ENCODE peak calls at places on chromosome 20, in four cellular contexts. One of them, this sample, is unnamed.

GRCh38 chr20:37239026-37239451 is 22.6 kb downstream of the GHRH start:
- DNase-seq in astrocyte: peak; percentile 67
- DNase-seq in heart left ventricle: no peak
- DNase-seq in DND-41: no peak
- DNase-seq in this sample: no peak

GRCh38 chr20:58213112-58213511 is 15.3 kb downstream of the ANKRD60 start:
- DNase-seq in astrocyte: no peak
- DNase-seq in heart left ventricle: no peak
- DNase-seq in DND-41: no peak
- DNase-seq in this sample: no peak

GRCh38 chr20:62602550-62602949 is 39.8 kb upstream of the SLCO4A1 start:
- DNase-seq in astrocyte: no peak
- DNase-seq in heart left ventricle: peak; percentile 48
- DNase-seq in DND-41: peak; percentile 20
- DNase-seq in this sample: peak; percentile 18

GRCh38 chr20:58888521-58889333 is 36.2 kb downstream of the GNAS start:
- DNase-seq in astrocyte: peak; percentile 60
- DNase-seq in heart left ventricle: peak; percentile 82
- DNase-seq in DND-41: peak; percentile 83
- DNase-seq in this sample: peak; percentile 75

GRCh38 chr20:32007787-32008616 is 2.2 kb upstream of the CCM2L start:
- DNase-seq in astrocyte: no peak
- DNase-seq in heart left ventricle: peak; percentile 88
- DNase-seq in DND-41: no peak
- DNase-seq in this sample: no peak

GRCh38 chr20:64233725-64234124 is 21.8 kb upstream of the PCMTD2 start:
- DNase-seq in astrocyte: no peak
- DNase-seq in heart left ventricle: peak; percentile 95
- DNase-seq in DND-41: no peak
- DNase-seq in this sample: no peak

GRCh38 chr20:9156529-9157280 is 87.8 kb downstream of the PLCB4 start:
- DNase-seq in astrocyte: no peak
- DNase-seq in heart left ventricle: no peak
- DNase-seq in DND-41: no peak
- DNase-seq in this sample: no peak

GRCh38 chr20:483791-484644 is 21.7 kb upstream of the TBC1D20 start:
- DNase-seq in astrocyte: no peak
- DNase-seq in heart left ventricle: peak; percentile 59
- DNase-seq in DND-41: no peak
- DNase-seq in this sample: no peak

GRCh38 chr20:48771542-48771941 is 56.3 kb downstream of the PREX1 start:
- DNase-seq in astrocyte: peak; percentile 56
- DNase-seq in heart left ventricle: no peak
- DNase-seq in DND-41: no peak
- DNase-seq in this sample: no peak

GRCh38 chr20:60040471-60041162 is 82.4 kb downstream of the CDH26 start:
- DNase-seq in astrocyte: no peak
- DNase-seq in heart left ventricle: no peak
- DNase-seq in DND-41: no peak
- DNase-seq in this sample: no peak

GRCh38 chr20:63663332-63664066 is 5.4 kb downstream of the RTEL1 start:
- DNase-seq in astrocyte: no peak
- DNase-seq in heart left ventricle: no peak
- DNase-seq in DND-41: no peak
- DNase-seq in this sample: no peak

GRCh38 chr20:7851031-7851490 is 89.2 kb downstream of the HAO1 start:
- DNase-seq in astrocyte: peak; percentile 35
- DNase-seq in heart left ventricle: no peak
- DNase-seq in DND-41: no peak
- DNase-seq in this sample: no peak

GRCh38 chr20:49901588-49901987 is 13.7 kb downstream of the SPATA2 start:
- DNase-seq in astrocyte: no peak
- DNase-seq in heart left ventricle: no peak
- DNase-seq in DND-41: no peak
- DNase-seq in this sample: no peak

GRCh38 chr20:62306440-62307187 is 3.8 kb downstream of the ADRM1 start:
- DNase-seq in astrocyte: no peak
- DNase-seq in heart left ventricle: no peak
- DNase-seq in DND-41: no peak
- DNase-seq in this sample: no peak

GRCh38 chr20:54063998-54064676 is 6.3 kb downstream of the BCAS1 start:
- DNase-seq in astrocyte: no peak
- DNase-seq in heart left ventricle: no peak
- DNase-seq in DND-41: peak; percentile 10
- DNase-seq in this sample: peak; percentile 72
- H3K4me1 ChIP-seq in astrocyte: peaks cover 17% of the 10 kb centered on the region
- H3K4me1 ChIP-seq in heart left ventricle: no peaks in the 10 kb centered on the region
- H3K4me1 ChIP-seq in DND-41: no peaks in the 10 kb centered on the region
- H3K4me1 ChIP-seq in this sample: no peaks in the 10 kb centered on the region

GRCh38 chr20:22582960-22583772 is 1.2 kb downstream of the FOXA2 start:
- DNase-seq in astrocyte: no peak
- DNase-seq in heart left ventricle: no peak
- DNase-seq in DND-41: no peak
- DNase-seq in this sample: no peak
- H3K4me3 ChIP-seq in astrocyte: no peak overlapping the region
- H3K4me3 ChIP-seq in heart left ventricle: peak overlapping the region; percentile 15
- H3K4me3 ChIP-seq in DND-41: no peak overlapping the region
- H3K4me3 ChIP-seq in this sample: no peak overlapping the region

GRCh38 chr20:22770240-22770800 is 185.9 kb upstream of the FOXA2 start:
- DNase-seq in astrocyte: no peak
- DNase-seq in heart left ventricle: no peak
- DNase-seq in DND-41: no peak
- DNase-seq in this sample: no peak

GRCh38 chr20:22768266-22768665 is 183.9 kb upstream of the FOXA2 start:
- DNase-seq in astrocyte: no peak
- DNase-seq in heart left ventricle: no peak
- DNase-seq in DND-41: no peak
- DNase-seq in this sample: no peak

GRCh38 chr20:22771706-22772105 is 187.3 kb upstream of the FOXA2 start:
- DNase-seq in astrocyte: no peak
- DNase-seq in heart left ventricle: no peak
- DNase-seq in DND-41: no peak
- DNase-seq in this sample: no peak

GRCh38 chr20:22773326-22773725 is 189.0 kb upstream of the FOXA2 start:
- DNase-seq in astrocyte: no peak
- DNase-seq in heart left ventricle: no peak
- DNase-seq in DND-41: no peak
- DNase-seq in this sample: no peak

DNA sequence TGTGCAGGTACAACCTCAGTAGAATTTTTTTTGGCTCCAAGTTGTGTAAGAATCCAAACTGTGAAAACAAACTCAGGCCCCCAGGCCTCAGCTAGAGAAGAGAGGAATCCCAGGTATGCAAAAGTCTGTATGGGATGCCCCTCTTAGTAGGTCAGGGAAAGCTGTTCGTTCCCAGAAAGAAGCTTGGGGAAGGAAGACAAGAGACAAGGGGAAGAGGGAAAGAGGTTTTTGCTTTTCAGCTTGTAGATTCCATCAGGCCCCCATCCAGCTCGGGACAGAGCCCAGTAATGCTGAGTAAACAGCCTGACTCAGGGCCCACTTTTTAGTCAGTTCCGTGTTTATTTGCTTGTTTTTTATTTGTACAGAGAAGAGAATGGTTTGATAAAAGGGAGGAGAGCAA is 184.4 kb upstream of the FOXA2 start:
- DNase-seq in astrocyte: no peak
- DNase-seq in heart left ventricle: no peak
- DNase-seq in DND-41: no peak
- DNase-seq in this sample: no peak
- H3K27ac ChIP-seq in astrocyte: no peak overlapping the region
- H3K27ac ChIP-seq in heart left ventricle: no peak overlapping the region
- H3K27ac ChIP-seq in DND-41: no peak overlapping the region
- H3K27ac ChIP-seq in this sample: no peak overlapping the region

DNA sequence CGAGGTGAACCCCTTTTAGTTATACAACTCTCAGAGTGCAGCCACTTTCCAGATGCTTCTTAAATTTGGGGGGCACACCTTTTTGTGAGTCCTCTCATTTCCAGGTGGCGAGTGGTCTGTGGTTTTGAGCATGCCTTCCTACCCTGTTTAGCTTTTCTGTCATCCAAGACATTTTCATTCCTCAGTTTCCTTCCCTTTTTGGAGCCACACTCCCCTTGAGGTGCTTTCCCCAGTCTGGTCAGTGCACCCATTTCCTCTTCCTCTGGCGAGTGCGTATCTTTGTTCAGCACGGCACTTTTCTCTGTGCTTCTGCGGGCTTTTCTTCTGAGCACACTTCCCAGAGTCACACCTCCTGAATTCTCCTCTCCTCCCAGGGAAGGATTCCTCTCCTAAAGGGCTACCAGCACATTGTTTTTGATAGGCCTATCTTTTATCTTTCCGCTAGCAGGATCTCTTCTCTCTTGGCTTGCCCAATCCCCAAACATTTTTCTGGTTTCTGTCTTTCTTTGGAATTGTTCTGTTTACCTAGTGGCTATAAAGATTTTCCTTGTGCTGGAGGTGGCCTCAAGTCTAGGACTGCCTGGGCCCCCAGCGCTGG is 1.4 kb downstream of the PHF20 start:
- DNase-seq in astrocyte: peak; percentile 33
- DNase-seq in heart left ventricle: no peak
- DNase-seq in DND-41: peak; percentile 39
- DNase-seq in this sample: peak; percentile 63
- H3K4me1 ChIP-seq in astrocyte: peaks cover 21% of the 10 kb centered on the region
- H3K4me1 ChIP-seq in heart left ventricle: peaks cover 11% of the 10 kb centered on the region
- H3K4me1 ChIP-seq in DND-41: peaks cover 65% of the 10 kb centered on the region
- H3K4me1 ChIP-seq in this sample: peaks cover 86% of the 10 kb centered on the region

GRCh38 chr20:21395666-21396044 is 1.7 kb downstream of the NKX2-4 start:
- DNase-seq in astrocyte: no peak
- DNase-seq in heart left ventricle: no peak
- DNase-seq in DND-41: no peak
- DNase-seq in this sample: peak; percentile 77
- H3K4me3 ChIP-seq in astrocyte: no peak overlapping the region
- H3K4me3 ChIP-seq in heart left ventricle: peak overlapping the region; percentile 35
- H3K4me3 ChIP-seq in DND-41: no peak overlapping the region
- H3K4me3 ChIP-seq in this sample: no peak overlapping the region

GRCh38 chr20:19120011-19120410 is 92.4 kb upstream of the SLC24A3 start:
- DNase-seq in astrocyte: no peak
- DNase-seq in heart left ventricle: no peak
- DNase-seq in DND-41: no peak
- DNase-seq in this sample: no peak

GRCh38 chr20:19121463-19121862 is 91.0 kb upstream of the SLC24A3 start:
- DNase-seq in astrocyte: no peak
- DNase-seq in heart left ventricle: no peak
- DNase-seq in DND-41: no peak
- DNase-seq in this sample: no peak

GRCh38 chr20:19122395-19122794 is 90.0 kb upstream of the SLC24A3 start:
- DNase-seq in astrocyte: no peak
- DNase-seq in heart left ventricle: no peak
- DNase-seq in DND-41: no peak
- DNase-seq in this sample: no peak

GRCh38 chr20:19120569-19120968 is 91.9 kb upstream of the SLC24A3 start:
- DNase-seq in astrocyte: no peak
- DNase-seq in heart left ventricle: no peak
- DNase-seq in DND-41: no peak
- DNase-seq in this sample: no peak

DNA sequence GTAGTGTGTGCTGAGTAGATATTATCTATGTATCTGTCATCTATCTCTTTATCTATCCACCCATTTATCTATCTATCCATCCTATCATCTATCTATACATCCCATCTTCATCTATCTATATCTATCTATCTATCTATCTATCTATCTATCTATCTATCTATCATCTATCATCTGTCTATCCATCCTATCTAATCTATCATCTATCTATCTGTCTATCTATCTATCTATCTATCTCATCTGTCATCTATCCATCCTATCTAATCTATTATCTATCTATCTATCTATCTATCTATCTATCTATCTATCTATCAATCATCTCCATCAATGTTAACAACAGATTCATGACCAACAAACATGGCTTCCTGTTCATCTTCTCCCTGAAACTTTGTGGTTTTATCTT is 90.5 kb upstream of the SLC24A3 start:
- DNase-seq in astrocyte: no peak
- DNase-seq in heart left ventricle: no peak
- DNase-seq in DND-41: no peak
- DNase-seq in this sample: no peak
- H3K27ac ChIP-seq in astrocyte: no peak overlapping the region
- H3K27ac ChIP-seq in heart left ventricle: no peak overlapping the region
- H3K27ac ChIP-seq in DND-41: no peak overlapping the region
- H3K27ac ChIP-seq in this sample: no peak overlapping the region

DNA sequence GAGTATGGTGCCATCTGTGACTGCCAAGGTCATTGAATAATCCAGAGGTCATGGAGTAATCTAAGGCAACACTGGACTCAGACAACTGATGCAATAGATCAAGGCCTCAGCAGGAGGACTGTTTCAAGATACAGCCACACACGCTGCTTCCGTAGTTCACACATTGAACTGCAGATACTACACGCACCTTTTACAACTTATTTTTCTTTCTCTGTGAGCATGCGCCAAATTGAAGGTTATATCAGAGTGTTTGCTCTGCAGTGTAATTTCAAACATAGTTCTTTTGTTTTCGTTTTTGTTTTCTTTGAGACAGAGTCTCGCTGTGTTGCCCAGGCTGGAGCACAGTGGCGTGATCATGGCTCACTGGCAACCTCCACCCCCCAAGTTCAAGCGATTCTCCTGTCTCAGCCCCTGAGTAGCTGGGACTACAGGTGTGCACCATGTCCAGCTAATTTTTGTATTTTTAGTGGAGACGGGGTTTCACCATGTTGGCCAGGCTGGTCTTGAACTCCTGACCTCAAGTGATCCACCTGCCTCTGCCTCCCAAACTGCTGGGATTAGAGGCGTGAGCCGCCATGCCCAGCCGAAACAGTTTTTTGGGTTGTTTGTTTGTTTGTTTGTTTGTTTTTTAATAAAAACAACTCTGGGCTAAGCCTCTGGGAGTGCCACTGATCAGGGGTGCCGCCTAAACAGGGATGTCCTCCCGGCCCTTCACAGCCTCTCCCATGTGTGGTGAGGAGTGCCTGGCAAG is 96.6 kb upstream of the NAA20 start:
- DNase-seq in astrocyte: no peak
- DNase-seq in heart left ventricle: no peak
- DNase-seq in DND-41: no peak
- DNase-seq in this sample: no peak
- H3K4me1 ChIP-seq in astrocyte: no peaks in the 10 kb centered on the region
- H3K4me1 ChIP-seq in heart left ventricle: peaks cover 7% of the 10 kb centered on the region
- H3K4me1 ChIP-seq in DND-41: no peaks in the 10 kb centered on the region
- H3K4me1 ChIP-seq in this sample: no peaks in the 10 kb centered on the region

GRCh38 chr20:3405139-3405538 is 2.3 kb downstream of the DNAAF9 start:
- DNase-seq in astrocyte: no peak
- DNase-seq in heart left ventricle: no peak
- DNase-seq in DND-41: no peak
- DNase-seq in this sample: no peak
- H3K4me3 ChIP-seq in astrocyte: no peak overlapping the region
- H3K4me3 ChIP-seq in heart left ventricle: no peak overlapping the region
- H3K4me3 ChIP-seq in DND-41: no peak overlapping the region
- H3K4me3 ChIP-seq in this sample: no peak overlapping the region

DNA sequence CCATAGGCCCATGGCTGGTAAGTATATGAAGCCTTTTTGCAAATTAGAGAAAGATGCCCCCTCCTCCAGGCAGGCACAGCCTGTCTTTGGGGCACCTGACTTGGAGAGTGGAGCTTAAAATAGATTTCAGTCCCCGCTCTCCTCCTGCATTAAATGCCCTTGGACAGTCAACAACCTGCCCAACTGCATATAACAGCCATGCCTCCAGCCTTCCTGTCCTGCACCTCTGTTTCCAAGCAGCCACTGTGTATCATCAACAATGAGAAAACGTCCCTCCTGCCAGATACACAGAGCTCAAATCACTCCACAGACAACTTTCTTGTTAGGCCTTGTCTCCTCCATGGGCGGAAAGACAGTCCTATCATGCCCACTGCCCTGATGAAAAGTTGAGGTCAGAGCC is 3.4 kb downstream of the CDH22 start:
- DNase-seq in astrocyte: no peak
- DNase-seq in heart left ventricle: no peak
- DNase-seq in DND-41: no peak
- DNase-seq in this sample: no peak
- H3K27ac ChIP-seq in astrocyte: no peak overlapping the region
- H3K27ac ChIP-seq in heart left ventricle: no peak overlapping the region
- H3K27ac ChIP-seq in DND-41: no peak overlapping the region
- H3K27ac ChIP-seq in this sample: no peak overlapping the region

GRCh38 chr20:19889011-19889953 is 127.9 kb upstream of the NAA20 start:
- DNase-seq in astrocyte: peak; percentile 91
- DNase-seq in heart left ventricle: peak; percentile 71
- DNase-seq in DND-41: no peak
- DNase-seq in this sample: no peak
- H3K4me1 ChIP-seq in astrocyte: peaks cover 39% of the 10 kb centered on the region
- H3K4me1 ChIP-seq in heart left ventricle: peaks cover 10% of the 10 kb centered on the region
- H3K4me1 ChIP-seq in DND-41: no peaks in the 10 kb centered on the region
- H3K4me1 ChIP-seq in this sample: no peaks in the 10 kb centered on the region

This sample was measured in CD8-positive, alpha-beta memory T cell.